ENCODE peak calls at places on chromosomes 13 and 19, in seven cellular contexts. A, O, Y, I, E, C and J are unnamed samples. For H3K27me3, the result is how much of the 10 kb centered on the place peaks cover.

GRCh38 chr13:102376314-102376713 is 25.5 kb downstream of the FGF14 start:
- DNase-seq in A (no peak), O (no peak), Y (no peak), I (no peak), E (no peak), C (no peak), J (no peak)

GRCh38 chr13:74710006-74710405 is 575.8 kb upstream of the KLF12 start:
- DNase-seq in A (no peak), O (peak), Y (no peak), I (no peak), E (no peak), C (no peak), J (no peak)

GRCh38 chr19:54230031-54230430 is 7.2 kb upstream of the LILRB3 start:
- DNase-seq in A (no peak), O (no peak), Y (no peak), I (no peak), E (no peak), C (no peak), J (no peak)

GRCh38 chr13:30319703-30320102 is 12.4 kb upstream of the KATNAL1 start:
- DNase-seq in A (no peak), O (peak), Y (no peak), I (no peak), E (no peak), C (no peak), J (no peak)

GRCh38 chr19:29624489-29625210 is 18.6 kb downstream of the POP4 start:
- DNase-seq in A (no peak), O (peak), Y (no peak), I (no peak), E (no peak), C (no peak), J (no peak)

GRCh38 chr13:31755803-31756212 is 16.5 kb downstream of the RXFP2 start:
- DNase-seq in A (no peak), O (peak), Y (no peak), I (no peak), E (no peak), C (no peak), J (no peak)

GRCh38 chr13:28318418-28318995 is 176.4 kb downstream of the FLT1 start:
- DNase-seq in A (no peak), O (no peak), Y (no peak), I (no peak), E (no peak), C (no peak), J (no peak)

GRCh38 chr13:71217827-71218226 is 649.2 kb downstream of the DACH1 start:
- DNase-seq in A (no peak), O (no peak), Y (no peak), I (no peak), E (no peak), C (no peak), J (no peak)

GRCh38 chr19:19053508-19054314 is 10.1 kb upstream of the SLC25A42 start:
- DNase-seq in A (no peak), O (peak), Y (no peak), I (no peak), E (peak), C (no peak), J (peak)

GRCh38 chr13:110897024-110897423 is 17.8 kb downstream of the ANKRD10 start:
- DNase-seq in A (no peak), O (no peak), Y (no peak), I (no peak), E (no peak), C (no peak), J (no peak)

GRCh38 chr13:95153647-95154405 is 147.4 kb downstream of the ABCC4 start:
- DNase-seq in A (no peak), O (peak), Y (no peak), I (no peak), E (no peak), C (no peak), J (no peak)

GRCh38 chr19:2497186-2497585 is 21.3 kb downstream of the GADD45B start:
- DNase-seq in A (no peak), O (no peak), Y (no peak), I (no peak), E (no peak), C (no peak), J (no peak)

GRCh38 chr19:2494447-2495129 is 18.7 kb downstream of the GADD45B start:
- DNase-seq in A (peak), O (peak), Y (peak), I (peak), E (peak), C (no peak), J (peak)

GRCh38 chr19:2495130-2495641 is 19.3 kb downstream of the GADD45B start:
- DNase-seq in A (peak), O (peak), Y (peak), I (peak), E (peak), C (no peak), J (peak)

GRCh38 chr19:2494084-2494446 is 18.1 kb downstream of the GADD45B start:
- DNase-seq in A (no peak), O (peak), Y (no peak), I (no peak), E (no peak), C (no peak), J (no peak)

GRCh38 chr19:2495651-2496316 is 19.9 kb downstream of the GADD45B start:
- DNase-seq in A (no peak), O (peak), Y (peak), I (no peak), E (no peak), C (no peak), J (peak)
- H3K4me3 ChIP-seq in A (peak), O (peak), Y (peak), I (peak), E (peak), C (peak), J (peak)

GRCh38 chr13:112217431-112217830 is 150.5 kb downstream of the SOX1 start:
- DNase-seq in A (no peak), O (no peak), Y (no peak), I (no peak), E (no peak), C (no peak), J (no peak)

GRCh38 chr13:112220296-112220875 is 153.4 kb downstream of the SOX1 start:
- DNase-seq in A (no peak), O (no peak), Y (no peak), I (no peak), E (no peak), C (no peak), J (no peak)

GRCh38 chr13:112219753-112220152 is 152.8 kb downstream of the SOX1 start:
- DNase-seq in A (no peak), O (no peak), Y (no peak), I (no peak), E (no peak), C (no peak), J (no peak)

GRCh38 chr13:112220925-112221324 is 154.0 kb downstream of the SOX1 start:
- DNase-seq in A (no peak), O (no peak), Y (no peak), I (no peak), E (no peak), C (no peak), J (no peak)

GRCh38 chr13:112218416-112218815 is 151.5 kb downstream of the SOX1 start:
- DNase-seq in A (no peak), O (no peak), Y (no peak), I (no peak), E (no peak), C (no peak), J (no peak)
- H3K27me3 ChIP-seq in A (under half), O (under half), Y (under half), I (under half), E (under half), C (under half), J (under half)

DNA sequence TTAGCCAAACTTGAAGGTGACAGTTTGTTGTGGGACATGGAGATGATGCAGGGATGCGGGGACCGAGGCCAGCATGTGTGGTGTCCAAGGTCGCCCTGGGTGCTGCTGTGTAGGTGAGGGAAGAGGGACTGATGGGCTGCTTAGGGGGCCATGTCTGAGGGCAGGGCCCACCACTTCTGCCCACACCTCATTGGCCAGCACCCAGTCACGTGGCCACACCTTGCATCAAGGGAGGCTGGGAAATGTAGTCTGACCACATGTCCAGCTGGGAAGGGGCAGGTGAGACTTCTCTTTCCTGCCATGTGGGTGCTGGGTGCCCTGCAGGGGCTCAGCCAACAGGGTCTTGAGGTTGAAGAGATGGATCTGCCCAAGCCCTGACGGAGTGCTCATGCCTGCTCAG is 88.9 kb downstream of the KDM4B start:
- DNase-seq in A (no peak), O (peak), Y (no peak), I (no peak), E (no peak), C (no peak), J (no peak)
- H3K27ac ChIP-seq in A (no peak), O (peak), Y (no peak), I (no peak), E (peak), C (no peak), J (no peak)

GRCh38 chr19:17861542-17862402 is 2.1 kb downstream of the RPL18A start:
- DNase-seq in A (no peak), O (no peak), Y (no peak), I (no peak), E (no peak), C (no peak), J (no peak)
- H3K4me3 ChIP-seq in A (peak), O (peak), Y (peak), I (no peak), E (no peak), C (peak), J (peak)

GRCh38 chr19:50422397-50423278 is 3.9 kb downstream of the SPIB start:
- DNase-seq in A (no peak), O (no peak), Y (no peak), I (no peak), E (no peak), C (no peak), J (no peak)
- H3K27me3 ChIP-seq in A (under half), O (under half), Y (under half), I (under half), E (under half), C (under half), J (under half)